ENCODE peak calls at places on chromosomes 16 and 17, in four cellular contexts. B is hepatocyte, Y is neural progenitor cell, K is neuronal stem cell. J is an unnamed sample.

GRCh38 chr17:4490109-4490591 is 8.5 kb upstream of the SPNS2 start:
- DNase-seq in B (no peak), K (no peak), Y (no peak), J (no peak)

GRCh38 chr16:55294129-55294528 is 29.9 kb upstream of the IRX6 start:
- DNase-seq in B (no peak), K (no peak), Y (no peak), J (no peak)

GRCh38 chr16:81280393-81280792 is 34.4 kb upstream of the GAN start:
- DNase-seq in K (no peak), B (no peak), Y (no peak), J (no peak)

GRCh38 chr17:71975998-71976649 is 144.7 kb upstream of the SOX9 start:
- DNase-seq in B (peak; percentile 70), K (no peak), Y (peak; percentile 8), J (no peak)

GRCh38 chr17:50818266-50818665 is 17.1 kb upstream of the WFIKKN2 start:
- DNase-seq in K (no peak), B (no peak), Y (no peak), J (no peak)

GRCh38 chr16:81445926-81446317 is 1.3 kb downstream of the CMIP start:
- DNase-seq in Y (peak; percentile 56), B (no peak), K (no peak), J (no peak)

GRCh38 chr16:51131619-51132018 is 19.5 kb downstream of the SALL1 start:
- DNase-seq in B (no peak), Y (no peak), K (no peak), J (no peak)

GRCh38 chr17:27624555-27624954 is 6.4 kb upstream of the LGALS9 start:
- DNase-seq in Y (no peak), K (no peak), B (no peak), J (no peak)

GRCh38 chr17:57662644-57663308 is 82.3 kb downstream of the CCDC182 start:
- DNase-seq in Y (peak; percentile 97), B (peak; percentile 96), K (peak; percentile 92), J (peak; percentile 49)

GRCh38 chr16:85659805-85660511 is 28.8 kb downstream of the GINS2 start:
- DNase-seq in K (peak; percentile 68), Y (peak; percentile 81), B (peak; percentile 68), J (peak; percentile 31)

GRCh38 chr16:29307598-29308507 is 98.7 kb downstream of the NPIPB11 start:
- DNase-seq in Y (no peak), B (no peak), K (no peak), J (no peak)

GRCh38 chr17:77948690-77949114 is 9.8 kb upstream of the TNRC6C start:
- DNase-seq in B (peak; percentile 59), Y (peak; percentile 66), K (no peak), J (no peak)

GRCh38 chr16:30691907-30692306 is 7.1 kb upstream of the SRCAP start:
- DNase-seq in K (no peak), B (no peak), Y (peak; percentile 15), J (no peak)

GRCh38 chr16:84103678-84104077 is 13.1 kb downstream of the MBTPS1 start:
- DNase-seq in B (no peak), Y (no peak), K (no peak), J (no peak)

GRCh38 chr16:84369105-84369504 is 767 bp downstream of the ATP2C2 start:
- DNase-seq in Y (peak; percentile 45), K (no peak), B (no peak), J (no peak)

GRCh38 chr16:85393674-85394510 is 219.2 kb upstream of the GSE1 start:
- DNase-seq in Y (peak; percentile 88), K (peak; percentile 56), B (peak; percentile 87), J (peak; percentile 66)

GRCh38 chr16:188674-189073 is 8.4 kb downstream of the HBQ1 start:
- DNase-seq in K (no peak), Y (no peak), B (no peak), J (no peak)

GRCh38 chr16:50668368-50669008 is 12.6 kb downstream of the SNX20 start:
- DNase-seq in B (no peak), K (no peak), Y (peak; percentile 18), J (no peak)

GRCh38 chr17:82960419-82961271 is 118.8 kb upstream of the METRNL start:
- DNase-seq in Y (no peak), K (no peak), B (no peak), J (peak; percentile 6)

GRCh38 chr16:2836646-2837508 is 6.8 kb downstream of the ZG16B start:
- DNase-seq in B (no peak), K (no peak), Y (no peak), J (no peak)

GRCh38 chr16:83005653-83006160 is 378.9 kb downstream of the CDH13 start:
- DNase-seq in K (no peak), Y (no peak), B (no peak), J (no peak)

GRCh38 chr17:64384253-64385186 is 6.1 kb downstream of the PECAM1 start:
- DNase-seq in K (no peak), B (no peak), Y (no peak), J (no peak)

GRCh38 chr16:75061677-75062076 is 54.9 kb downstream of the LDHD start:
- DNase-seq in K (no peak), B (no peak), Y (no peak), J (no peak)

GRCh38 chr17:37322826-37323561 is 52.8 kb upstream of the C17orf78 start:
- DNase-seq in K (no peak), Y (no peak), B (no peak), J (no peak)

GRCh38 chr17:83086907-83087787 is 7.7 kb downstream of the METRNL start:
- DNase-seq in B (peak; percentile 73), Y (no peak), K (no peak), J (no peak)

GRCh38 chr17:38943607-38944006 is 18.2 kb downstream of the LASP1NB start:
- DNase-seq in Y (no peak), B (no peak), K (no peak), J (no peak)

GRCh38 chr17:41738077-41738800 is 3.8 kb upstream of the HAP1 start:
- DNase-seq in Y (peak; percentile 90), B (peak; percentile 89), K (peak; percentile 82), J (peak; percentile 69)

GRCh38 chr16:8310816-8311215 is 279.5 kb downstream of the TMEM114 start:
- DNase-seq in K (no peak), B (no peak), Y (no peak), J (no peak)

GRCh38 chr17:45310380-45311324 is 6.2 kb downstream of the MAP3K14 start:
- DNase-seq in Y (no peak), B (no peak), K (no peak), J (no peak)

GRCh38 chr16:70396209-70396904 is 42.5 kb downstream of the ST3GAL2 start:
- DNase-seq in K (no peak), B (peak; percentile 77), Y (no peak), J (no peak)

GRCh38 chr16:4496305-4496704 is 20.1 kb downstream of the HMOX2 start:
- DNase-seq in Y (no peak), K (no peak), B (no peak), J (no peak)

GRCh38 chr17:59030811-59031210 is 75.9 kb downstream of the TRIM37 start:
- DNase-seq in K (no peak), Y (no peak), B (no peak), J (no peak)

GRCh38 chr16:84597518-84598390 is 20.1 kb downstream of the COTL1 start:
- DNase-seq in Y (no peak), B (no peak), K (no peak), J (no peak)

GRCh38 chr16:19687279-19687678 is 30.7 kb downstream of the KNOP1 start:
- DNase-seq in B (no peak), Y (peak; percentile 60), K (no peak), J (no peak)

GRCh38 chr17:60353773-60354172 is 38.2 kb downstream of the USP32 start:
- DNase-seq in B (no peak), Y (no peak), K (no peak), J (no peak)

GRCh38 chr17:60352071-60352470 is 39.9 kb downstream of the USP32 start:
- DNase-seq in Y (no peak), K (no peak), B (no peak), J (no peak)

GRCh38 chr17:60354223-60354622 is 37.7 kb downstream of the USP32 start:
- DNase-seq in K (no peak), B (peak; percentile 8), Y (no peak), J (no peak)

GRCh38 chr17:60352569-60352968 is 39.4 kb downstream of the USP32 start:
- DNase-seq in Y (no peak), K (no peak), B (no peak), J (no peak)

DNA sequence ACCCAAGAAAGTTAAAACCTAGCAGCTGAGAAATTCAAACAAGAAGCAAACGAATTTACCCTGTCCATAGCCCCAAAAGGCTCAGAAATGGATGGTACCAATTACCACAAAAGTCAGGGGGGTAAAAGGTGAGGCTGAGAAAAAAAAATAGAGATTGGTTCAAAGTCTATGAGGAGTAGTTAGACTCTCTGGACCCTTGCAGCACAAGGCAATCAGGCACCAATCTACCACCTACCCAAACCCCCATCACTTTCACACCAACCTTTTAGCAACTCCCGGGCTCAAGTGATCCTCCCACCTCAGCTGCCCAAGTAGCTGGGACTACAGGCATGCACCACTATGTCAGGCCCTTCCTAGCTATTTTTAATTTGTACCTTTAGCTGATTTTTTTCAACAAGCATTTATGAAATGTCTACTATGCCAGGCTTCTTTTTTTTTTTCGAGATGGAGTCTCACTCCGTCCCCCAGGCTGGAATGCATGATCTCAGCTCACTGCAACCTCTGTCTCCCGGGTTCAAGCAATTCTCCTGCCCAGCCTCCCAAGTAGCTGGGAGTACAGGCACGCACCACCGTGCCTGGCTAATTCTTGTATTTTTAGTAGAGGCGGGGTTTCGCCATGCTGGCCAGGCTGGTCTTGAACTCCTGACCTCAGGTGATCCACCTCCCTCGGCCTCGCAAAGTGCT is 40.8 kb downstream of the USP32 start:
- DNase-seq in B (no peak), K (no peak), Y (no peak), J (no peak)
- H3K9me3 ChIP-seq in B (no peaks in the 10 kb centered on the region), K (no peaks in the 10 kb centered on the region), Y (no peaks in the 10 kb centered on the region), J (no peaks in the 10 kb centered on the region)

DNA sequence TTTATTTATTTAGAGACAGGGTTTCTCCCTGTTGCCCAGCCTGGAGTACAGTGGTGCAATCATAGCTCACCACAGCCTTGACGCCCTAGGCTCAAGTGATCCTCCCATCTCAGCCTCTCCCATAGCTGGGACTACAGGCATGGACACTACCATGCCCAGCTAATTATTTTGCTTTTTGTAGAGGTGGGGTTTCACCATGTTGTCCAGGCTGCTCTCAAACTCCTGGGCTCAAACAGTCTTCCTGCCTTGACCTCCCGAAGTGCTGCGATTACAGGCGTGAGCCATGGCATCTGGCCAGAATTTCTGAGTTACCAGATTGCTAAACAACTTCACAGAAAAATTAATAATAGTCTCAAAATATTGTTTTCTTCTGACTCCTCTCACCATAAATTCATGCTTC is 21.7 kb downstream of the MOSMO start:
- DNase-seq in Y (no peak), K (no peak), B (no peak), J (no peak)
- H3K9me3 ChIP-seq in Y (no peaks in the 10 kb centered on the region), K (peaks cover 3% of the 10 kb centered on the region), B (no peaks in the 10 kb centered on the region), J (no peaks in the 10 kb centered on the region)

GRCh38 chr16:89994389-89994720 is 24.9 kb downstream of the DBNDD1 start:
- DNase-seq in K (no peak), Y (no peak), B (no peak), J (no peak)
- H3K9me3 ChIP-seq in K (peaks cover 27% of the 10 kb centered on the region), Y (no peaks in the 10 kb centered on the region), B (no peaks in the 10 kb centered on the region), J (peaks cover 3% of the 10 kb centered on the region)

DNA sequence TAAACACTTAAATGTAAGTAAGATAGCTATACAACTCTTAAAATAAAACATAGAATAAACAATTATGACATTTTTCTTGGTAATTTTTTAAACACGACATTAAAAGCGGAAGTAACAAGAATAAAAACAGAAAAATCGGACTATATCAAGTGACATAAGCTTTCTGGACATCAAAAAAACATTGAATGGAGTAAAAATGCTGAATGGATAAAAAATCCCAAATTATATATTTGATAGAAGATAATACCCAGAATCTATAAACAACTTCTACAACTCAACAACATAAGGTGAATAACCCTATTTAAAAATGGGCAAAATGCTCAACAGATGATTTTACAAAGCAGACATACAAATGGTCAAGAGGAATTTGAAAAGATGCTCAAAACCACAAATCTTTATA is 1866.5 kb downstream of the TP53TG3F start:
- DNase-seq in Y (no peak), B (no peak), K (no peak), J (no peak)
- H3K9me3 ChIP-seq in Y (peaks cover 61% of the 10 kb centered on the region), B (no peaks in the 10 kb centered on the region), K (no peaks in the 10 kb centered on the region), J (no peaks in the 10 kb centered on the region)